ENCODE peak calls at places on chromosomes 5 and 9, in four cellular contexts. H is IMR-90, U is GM23338, T is omental fat pad. C is an unnamed sample.

GRCh38 chr9:15304620-15305019 is 2.4 kb downstream of the TTC39B start:
- DNase-seq in H (no peak), U (no peak), T (no peak), C (no peak)

GRCh38 chr9:76677481-76678055 is 86.7 kb upstream of the PCA3 start:
- DNase-seq in H (no peak), U (no peak), T (no peak), C (no peak)

GRCh38 chr9:89888677-89889076 is 283.9 kb downstream of the GADD45G start:
- DNase-seq in H (no peak), U (no peak), T (no peak), C (no peak)

GRCh38 chr9:18437315-18438200 is 36.4 kb upstream of the ADAMTSL1 start:
- DNase-seq in H (peak; percentile 65), U (peak; percentile 11), T (no peak), C (no peak)

GRCh38 chr5:71830626-71831539 is 111.8 kb downstream of the CARTPT start:
- DNase-seq in H (peak; percentile 83), U (peak; percentile 32), T (peak; percentile 38), C (no peak)

GRCh38 chr5:104456122-104456521 is 893.5 kb upstream of the NUDT12 start:
- DNase-seq in H (no peak), U (no peak), T (no peak), C (no peak)

GRCh38 chr5:58450811-58451629 is 8.9 kb downstream of the PLK2 start:
- DNase-seq in H (peak; percentile 26), U (no peak), T (no peak), C (no peak)

GRCh38 chr5:31124906-31125305 is 68.6 kb upstream of the CDH6 start:
- DNase-seq in H (no peak), U (no peak), T (no peak), C (no peak)

GRCh38 chr5:135978212-135978631 is 23.4 kb upstream of the LECT2 start:
- DNase-seq in H (no peak), U (peak; percentile 35), T (no peak), C (no peak)

GRCh38 chr5:3659907-3660306 is 64.3 kb downstream of the IRX1 start:
- DNase-seq in H (peak; percentile 4), U (no peak), T (no peak), C (no peak)

GRCh38 chr9:34125681-34126206 is 754 bp downstream of the DCAF12 start:
- DNase-seq in H (peak; percentile 41), U (peak; percentile 52), T (peak; percentile 28), C (no peak)

GRCh38 chr5:147805030-147805454 is 22.5 kb upstream of the JAKMIP2 start:
- DNase-seq in H (no peak), U (no peak), T (no peak), C (peak; percentile 59)

GRCh38 chr5:172133359-172134029 is 54.5 kb downstream of the STK10 start:
- DNase-seq in H (peak; percentile 92), U (no peak), T (no peak), C (peak; percentile 53)

GRCh38 chr9:29285818-29286217 is 1712.5 kb upstream of the C9orf72 start:
- DNase-seq in H (no peak), U (peak; percentile 56), T (no peak), C (no peak)

GRCh38 chr9:132638240-132638639 is 31.5 kb downstream of the DDX31 start:
- DNase-seq in H (peak; percentile 75), U (no peak), T (no peak), C (no peak)

GRCh38 chr9:137263506-137263905 is 8.4 kb downstream of the NELFB start:
- DNase-seq in H (no peak), U (no peak), T (no peak), C (no peak)

GRCh38 chr5:107743357-107744000 is 72.7 kb upstream of the EFNA5 start:
- DNase-seq in H (peak; percentile 54), U (no peak), T (no peak), C (no peak)

GRCh38 chr5:80631277-80632259 is 22.9 kb upstream of the MSH3 start:
- DNase-seq in H (no peak), U (no peak), T (no peak), C (no peak)

GRCh38 chr5:169071-169727 is 22.1 kb upstream of the LRRC14B start:
- DNase-seq in H (peak; percentile 83), U (no peak), T (peak; percentile 44), C (no peak)

GRCh38 chr9:110066929-110067716 is 140.8 kb downstream of the C9orf152 start:
- DNase-seq in H (no peak), U (no peak), T (no peak), C (no peak)

GRCh38 chr9:3080951-3081350 is 237.1 kb upstream of the PUM3 start:
- DNase-seq in H (peak; percentile 11), U (no peak), T (no peak), C (no peak)

GRCh38 chr9:34341659-34342266 is 12.4 kb downstream of the NUDT2 start:
- DNase-seq in H (no peak), U (no peak), T (no peak), C (no peak)

GRCh38 chr5:132414634-132415377 is 45.3 kb downstream of the SLC22A5 start:
- DNase-seq in H (no peak), U (no peak), T (no peak), C (no peak)

GRCh38 chr5:73654171-73654811 is 28.3 kb downstream of the ARHGEF28 start:
- DNase-seq in H (peak; percentile 69), U (peak; percentile 21), T (no peak), C (no peak)

GRCh38 chr5:139966856-139967255 is 76.2 kb downstream of the NRG2 start:
- DNase-seq in H (no peak), U (no peak), T (no peak), C (no peak)

GRCh38 chr9:118940477-118940876 is 428.8 kb downstream of the BRINP1 start:
- DNase-seq in H (no peak), U (peak; percentile 54), T (no peak), C (no peak)

GRCh38 chr9:87686520-87687090 is 39.3 kb upstream of the CTSL start:
- DNase-seq in H (no peak), U (no peak), T (no peak), C (no peak)

GRCh38 chr9:14908221-14909206 is 1.7 kb downstream of the FREM1 start:
- DNase-seq in H (no peak), U (peak; percentile 44), T (no peak), C (no peak)

GRCh38 chr5:3026099-3026498 is 274.6 kb upstream of the IRX2 start:
- DNase-seq in H (no peak), U (no peak), T (no peak), C (no peak)

GRCh38 chr5:28165116-28165515 is 1126.7 kb upstream of the CDH9 start:
- DNase-seq in H (no peak), U (no peak), T (no peak), C (no peak)

GRCh38 chr5:142012792-142013388 is at the start of gene GNPDA1:
- DNase-seq in H (peak; percentile 72), U (peak; percentile 72), T (peak; percentile 56), C (peak; percentile 80)

GRCh38 chr5:107601076-107601475 is 69.7 kb downstream of the EFNA5 start:
- DNase-seq in H (no peak), U (no peak), T (no peak), C (no peak)

GRCh38 chr5:21164425-21164824 is 1176.4 kb upstream of the CDH18 start:
- DNase-seq in H (no peak), U (no peak), T (no peak), C (no peak)

GRCh38 chr5:121967187-121967586 is 5.4 kb downstream of the SRFBP1 start:
- DNase-seq in H (peak; percentile 66), U (no peak), T (no peak), C (no peak)

GRCh38 chr5:157476699-157477408 is 16.8 kb downstream of the NIPAL4 start:
- DNase-seq in H (peak; percentile 74), U (peak; percentile 89), T (no peak), C (no peak)

GRCh38 chr5:180494510-180495181 is 467 bp downstream of the CNOT6 start:
- DNase-seq in H (no peak), U (peak; percentile 56), T (no peak), C (peak; percentile 55)

GRCh38 chr5:16869821-16870796 is 66.0 kb downstream of the MYO10 start:
- DNase-seq in H (peak; percentile 69), U (no peak), T (no peak), C (no peak)

GRCh38 chr5:126516133-126516532 is 78.9 kb downstream of the ALDH7A1 start:
- DNase-seq in H (peak; percentile 92), U (no peak), T (no peak), C (no peak)

GRCh38 chr9:127976943-127977871 is 3.6 kb downstream of the EEIG1 start:
- DNase-seq in H (no peak), U (no peak), T (no peak), C (no peak)

GRCh38 chr9:127979015-127979332 is 1.8 kb downstream of the EEIG1 start:
- DNase-seq in H (no peak), U (no peak), T (no peak), C (no peak)

GRCh38 chr9:127979333-127980055 is 1.3 kb downstream of the EEIG1 start:
- DNase-seq in H (peak; percentile 29), U (peak; percentile 84), T (no peak), C (no peak)

GRCh38 chr9:127976498-127976897 is 4.3 kb downstream of the EEIG1 start:
- DNase-seq in H (no peak), U (no peak), T (no peak), C (no peak)

GRCh38 chr9:127977877-127978647 is 2.7 kb downstream of the EEIG1 start:
- DNase-seq in H (peak; percentile 80), U (peak; percentile 74), T (no peak), C (no peak)
- TF ChIP-seq CTCF in H (no peak), U (peak; percentile 8), T (no peak), C (no peak)

DNA sequence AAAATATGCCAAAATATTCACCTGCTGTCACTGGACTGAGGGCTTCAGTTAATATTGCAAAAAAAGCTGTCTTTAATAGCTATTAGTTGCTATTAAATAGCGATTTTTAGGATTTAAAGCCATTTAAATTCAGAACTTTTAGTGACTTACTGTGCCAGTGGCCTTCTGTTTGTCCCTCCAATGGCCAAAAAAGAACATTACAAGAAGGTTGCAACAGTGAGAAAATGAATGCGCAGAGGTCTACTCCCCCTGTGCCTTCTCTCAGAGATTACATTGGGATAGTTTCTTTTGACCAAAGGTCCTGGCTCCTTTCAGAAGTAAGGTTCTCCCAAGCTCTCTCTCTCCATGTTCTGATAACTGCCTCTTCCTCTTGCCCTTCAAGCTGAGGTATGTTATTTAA is 930.3 kb upstream of the ARRDC3 start:
- DNase-seq in H (no peak), U (peak; percentile 29), T (no peak), C (no peak)
- TF ChIP-seq CTCF in H (no peak), U (peak; percentile 39), T (no peak), C (no peak)

DNA sequence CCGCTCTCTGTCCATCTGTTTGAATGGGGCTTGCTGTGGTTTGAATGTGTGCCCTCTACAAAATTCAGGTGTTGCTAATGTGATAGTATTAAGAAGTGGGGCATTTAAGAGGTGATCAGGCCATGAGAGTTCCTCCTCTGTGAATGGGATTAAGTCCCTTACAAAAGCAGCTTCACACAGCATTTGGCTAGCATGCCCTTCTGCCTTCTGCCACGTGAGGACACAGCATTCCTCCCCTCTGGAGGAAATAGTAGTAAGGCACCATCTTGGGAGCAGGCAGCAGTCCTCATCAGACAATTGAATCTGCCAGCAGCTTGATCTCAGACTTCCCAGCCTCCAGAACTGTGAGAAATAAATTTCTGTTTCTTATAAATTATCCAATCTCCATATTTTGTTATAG is 540.2 kb downstream of the CSNK1G3 start:
- DNase-seq in H (no peak), U (no peak), T (no peak), C (no peak)
- TF ChIP-seq CTCF in H (no peak), U (no peak), T (no peak), C (no peak)

DNA sequence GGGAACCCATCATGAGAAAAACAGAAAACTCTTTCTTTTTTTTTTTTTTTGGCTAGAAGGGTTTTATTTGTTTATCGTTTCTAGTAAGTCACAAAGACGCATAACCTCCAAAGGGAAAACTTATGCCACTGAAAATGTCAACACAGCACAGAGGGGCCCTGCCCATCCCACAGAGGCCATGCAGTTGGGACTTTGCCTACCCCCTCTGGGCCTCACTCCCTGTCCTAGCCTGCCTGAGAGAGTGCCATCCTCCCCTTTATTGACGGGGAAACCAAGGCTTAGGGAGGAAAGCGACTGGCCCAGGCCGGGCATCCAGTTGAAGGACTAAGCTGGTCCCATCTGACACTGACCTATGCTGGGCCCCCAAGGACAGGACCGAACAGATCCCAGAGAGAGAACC is 74.7 kb downstream of the VAV2 start:
- DNase-seq in H (no peak), U (no peak), T (no peak), C (no peak)
- TF ChIP-seq CTCF in H (no peak), U (no peak), T (no peak), C (no peak)

C was measured in natural killer cell.